ENCODE peak calls at places on chromosomes 5 and 9, in eight cellular contexts. H is astrocyte, R is thyroid gland, B is MM.1S, K is RWPE1, J is suprapubic skin, F is fibroblast of the aortic adventitia, W is progenitor cell of endocrine pancreas. T is an unnamed sample.

GRCh38 chr5:12177851-12178250 is 273.6 kb upstream of the CTNND2 start:
- DNase-seq in B (no peak), R (no peak), H (no peak), W (no peak), J (no peak), F (no peak), K (no peak), T (no peak)

GRCh38 chr9:107175826-107176500 is 107.1 kb upstream of the RAD23B start:
- DNase-seq in J (no peak), B (no peak), F (no peak), W (no peak), K (no peak), H (no peak), R (no peak), T (no peak)

GRCh38 chr5:112419596-112420110 is 576 bp upstream of the EPB41L4A start:
- DNase-seq in W (peak; percentile 51), F (no peak), B (peak; percentile 61), H (no peak), R (peak; percentile 85), K (peak; percentile 68), J (peak; percentile 79), T (peak; percentile 49)

GRCh38 chr5:93395010-93395409 is 186.0 kb downstream of the NR2F1-AS1 start:
- DNase-seq in K (no peak), B (no peak), H (peak; percentile 36), J (no peak), F (no peak), W (no peak), R (no peak), T (no peak)

GRCh38 chr9:106420511-106420944 is 442.4 kb upstream of the ZNF462 start:
- DNase-seq in W (no peak), R (no peak), H (peak; percentile 57), K (peak; percentile 33), B (peak; percentile 71), J (no peak), F (no peak), T (peak; percentile 19)

GRCh38 chr9:91029621-91030361 is 228.2 kb downstream of the SYK start:
- DNase-seq in B (no peak), W (no peak), J (peak; percentile 48), R (no peak), K (no peak), F (no peak), H (no peak), T (no peak)

GRCh38 chr5:154228696-154229095 is 38.2 kb downstream of the GALNT10 start:
- DNase-seq in H (no peak), B (peak; percentile 76), J (no peak), W (no peak), R (no peak), K (no peak), F (no peak), T (peak; percentile 59)

GRCh38 chr5:1638658-1639400 is 115.1 kb upstream of the LPCAT1 start:
- DNase-seq in W (no peak), R (no peak), H (no peak), F (no peak), J (peak; percentile 62), B (no peak), K (no peak), T (no peak)

GRCh38 chr5:50744761-50745160 is 78.3 kb downstream of the PARP8 start:
- DNase-seq in H (peak; percentile 35), F (peak; percentile 74), B (peak; percentile 50), R (no peak), W (no peak), K (no peak), J (no peak), T (peak; percentile 16)

GRCh38 chr9:115944166-115944948 is 209.2 kb upstream of the PAPPA start:
- DNase-seq in F (peak; percentile 100), H (peak; percentile 100), B (no peak), K (peak; percentile 83), W (no peak), J (peak; percentile 84), R (peak; percentile 11), T (no peak)

GRCh38 chr5:37916525-37916924 is 76.7 kb upstream of the GDNF start:
- DNase-seq in W (no peak), F (no peak), J (no peak), H (no peak), R (no peak), K (no peak), B (no peak), T (no peak)

GRCh38 chr5:78589928-78590327 is 58.6 kb downstream of the LHFPL2 start:
- DNase-seq in F (no peak), H (no peak), J (no peak), K (no peak), B (no peak), R (no peak), W (no peak), T (no peak)

GRCh38 chr5:175246242-175246891 is 197.6 kb downstream of the DRD1 start:
- DNase-seq in F (peak; percentile 85), W (no peak), B (no peak), J (no peak), K (peak; percentile 79), R (no peak), H (peak; percentile 99), T (no peak)

GRCh38 chr5:151243564-151243963 is 9.4 kb upstream of the GM2A start:
- DNase-seq in J (no peak), W (no peak), K (no peak), H (no peak), R (no peak), F (no peak), B (no peak), T (no peak)

GRCh38 chr9:79166005-79166404 is 405.8 kb upstream of the TLE4 start:
- DNase-seq in R (no peak), F (peak; percentile 21), J (no peak), H (peak; percentile 35), B (no peak), W (no peak), K (no peak), T (no peak)

GRCh38 chr5:76831108-76831447 is 12.2 kb downstream of the F2RL1 start:
- DNase-seq in H (peak; percentile 96), K (no peak), B (no peak), F (peak; percentile 88), J (no peak), R (no peak), W (no peak), T (no peak)

GRCh38 chr9:35703906-35704672 is 14.4 kb upstream of the TPM2 start:
- DNase-seq in R (no peak), J (no peak), W (no peak), B (no peak), K (no peak), F (no peak), H (no peak), T (no peak)

DNA sequence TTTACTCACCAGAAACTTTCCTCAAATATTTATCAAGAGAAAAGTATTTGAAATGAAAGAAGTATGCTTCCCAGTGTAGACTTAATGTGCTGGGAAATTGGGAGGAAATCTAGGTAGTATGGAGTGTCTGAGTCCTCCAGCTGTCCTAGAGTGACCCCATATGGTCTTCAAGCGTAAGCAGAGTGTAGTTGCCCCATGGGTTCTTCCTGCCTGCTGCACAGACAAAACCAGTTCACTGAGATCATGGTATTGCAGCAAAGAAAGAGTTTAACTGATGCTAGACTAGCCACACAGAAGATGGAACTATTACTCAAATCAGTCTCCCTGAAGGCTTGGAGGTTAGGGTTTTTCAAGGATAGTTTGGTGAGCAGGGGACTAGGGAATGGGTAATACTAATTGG is 114.9 kb upstream of the PRLR start:
- DNase-seq in W (no peak), H (no peak), F (no peak), R (no peak), K (no peak), B (no peak), J (no peak), T (no peak)
- TF ChIP-seq CTCF in W (no peak), H (no peak), F (no peak), R (no peak), K (peak; percentile 9), B (peak; percentile 11), J (no peak), T (peak; percentile 18)

DNA sequence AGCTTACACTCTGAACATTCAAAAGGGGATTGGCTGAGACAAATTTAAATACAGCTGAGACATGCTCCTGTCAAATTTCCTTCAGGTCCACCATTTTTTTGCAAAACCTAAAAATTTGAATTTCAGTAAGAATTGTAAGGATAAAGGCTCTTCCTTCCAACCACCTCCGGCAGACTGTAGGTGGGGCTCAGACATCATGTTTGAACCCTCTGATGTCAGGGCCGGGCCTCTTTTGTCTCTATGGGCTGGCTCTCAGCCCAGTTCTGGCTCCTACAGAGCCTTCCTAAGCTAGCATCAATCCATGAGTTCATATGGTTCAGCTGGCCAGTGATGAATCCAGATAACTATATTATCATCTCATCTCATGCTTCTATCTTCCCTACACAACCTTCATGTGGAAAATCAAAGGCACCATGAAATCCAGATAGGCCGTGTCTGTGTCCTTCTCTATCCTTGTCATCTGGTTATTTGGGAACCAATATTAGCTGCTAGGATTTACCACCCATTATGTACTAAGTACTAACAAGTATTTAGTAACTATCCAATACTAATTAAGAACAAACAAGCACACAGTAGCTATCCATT is 44.2 kb downstream of the NIPSNAP3B start:
- DNase-seq in J (no peak), W (no peak), R (peak; percentile 54), F (peak; percentile 77), H (peak; percentile 26), B (no peak), K (peak; percentile 25), T (no peak)
- TF ChIP-seq CTCF in J (no peak), W (peak; percentile 35), R (no peak), F (peak; percentile 53), H (peak; percentile 34), B (no peak), K (no peak), T (no peak)

DNA sequence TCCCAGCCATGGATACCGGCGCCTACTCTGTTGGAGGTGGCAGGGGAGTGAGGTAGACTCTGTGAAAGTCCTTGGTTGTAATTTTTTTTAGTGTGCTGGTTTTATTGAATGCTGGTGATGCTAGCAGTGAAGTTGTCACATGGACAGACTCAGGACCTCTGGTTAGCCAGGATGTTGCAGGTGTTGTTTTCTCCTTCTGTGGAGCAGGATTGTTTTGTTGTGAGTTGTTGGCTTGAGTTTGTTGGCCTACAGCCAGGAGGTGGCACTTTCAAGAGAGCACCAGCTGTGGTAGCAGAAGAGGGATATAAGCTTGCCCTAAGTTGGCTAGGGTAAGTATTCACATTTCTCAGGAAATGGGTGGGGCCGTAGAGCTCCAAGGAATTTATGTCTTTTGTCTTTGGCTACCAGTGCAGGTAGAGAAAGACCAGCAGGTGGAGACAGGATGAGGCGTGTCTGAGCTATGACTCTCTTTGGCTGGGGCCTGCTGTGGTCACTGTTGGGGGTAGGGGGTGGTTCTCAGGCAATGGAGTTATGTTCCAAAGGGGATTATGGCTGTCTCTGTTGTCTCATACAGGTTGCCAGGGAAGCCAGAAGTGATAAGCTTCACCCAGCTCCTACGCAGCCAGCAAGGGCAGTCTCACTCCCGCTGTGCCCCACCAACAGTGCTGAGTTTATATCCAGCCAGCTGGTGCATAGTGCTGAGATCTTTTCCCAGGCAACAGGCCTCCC is 248.7 kb downstream of the TAF11L14 start:
- DNase-seq in B (no peak), K (peak; percentile 25), J (no peak), W (no peak), F (no peak), R (no peak), H (peak; percentile 2), T (no peak)
- TF ChIP-seq CTCF in B (no peak), K (peak; percentile 27), J (no peak), W (no peak), F (no peak), R (no peak), H (no peak), T (no peak)

GRCh38 chr9:38662763-38663593 is 42.6 kb upstream of the ANKRD18A start:
- DNase-seq in H (no peak), R (no peak), K (no peak), W (no peak), J (no peak), F (peak; percentile 45), B (no peak), T (no peak)
- TF ChIP-seq CTCF in H (peak; percentile 47), R (no peak), K (peak; percentile 50), W (peak; percentile 21), J (no peak), F (peak; percentile 41), B (no peak), T (peak; percentile 22)

T was measured in GM13977.